ENCODE peak calls at places on chromosomes 12 and 14, in seven cellular contexts. C is spleen; F is BJ; G is CD4-positive, alpha-beta memory T cell; R is adipocyte; M is neuronal stem cell; Q is transverse colon. T is an unnamed sample. For H3K36me3, the result is how much of the 10 kb centered on the place peaks cover.

GRCh38 chr12:124636138-124636968 is 68.9 kb upstream of the NCOR2 start:
- DNase-seq in C (no peak), G (peak), R (no peak), M (no peak), F (no peak), Q (peak), T (peak)

GRCh38 chr14:92936085-92936484 is 13.1 kb downstream of the CHGA start:
- DNase-seq in R (no peak), F (no peak), Q (no peak), C (no peak), M (no peak), G (no peak), T (no peak)

GRCh38 chr12:57049890-57050289 is at the start of gene MYO1A:
- DNase-seq in R (peak), Q (peak), G (no peak), C (no peak), M (peak), F (no peak), T (no peak)

GRCh38 chr12:108846320-108846719 is 11.1 kb downstream of the SSH1 start:
- DNase-seq in Q (no peak), M (no peak), R (no peak), F (no peak), C (peak), G (no peak), T (no peak)

GRCh38 chr12:91004872-91005271 is at the start of gene EPYC:
- DNase-seq in F (no peak), G (no peak), M (no peak), Q (no peak), R (no peak), C (no peak), T (no peak)

GRCh38 chr12:96861656-96862055 is 45.4 kb upstream of the NEDD1 start:
- DNase-seq in Q (no peak), R (no peak), C (no peak), M (no peak), F (peak), G (no peak), T (no peak)

GRCh38 chr12:98419795-98420402 is 95.5 kb upstream of the TMPO start:
- DNase-seq in R (no peak), Q (no peak), C (no peak), G (no peak), F (no peak), M (no peak), T (no peak)

GRCh38 chr12:47190271-47190750 is 110.6 kb upstream of the AMIGO2 start:
- DNase-seq in C (no peak), Q (no peak), M (no peak), R (peak), F (no peak), G (no peak), T (peak)

GRCh38 chr14:85463512-85463911 is 66.4 kb upstream of the FLRT2 start:
- DNase-seq in G (no peak), F (no peak), C (no peak), Q (no peak), M (no peak), R (no peak), T (no peak)

GRCh38 chr14:105865266-105865903 is 339.0 kb downstream of the TMEM121 start:
- DNase-seq in M (no peak), Q (no peak), G (no peak), C (peak), F (no peak), R (no peak), T (no peak)

GRCh38 chr12:40996091-40996490 is 192.0 kb upstream of the PDZRN4 start:
- DNase-seq in F (no peak), C (no peak), G (no peak), M (no peak), R (no peak), Q (no peak), T (no peak)

GRCh38 chr12:19712041-19712440 is 272.7 kb downstream of the AEBP2 start:
- DNase-seq in M (no peak), Q (no peak), C (no peak), R (peak), F (peak), G (no peak), T (no peak)

GRCh38 chr12:116384629-116385485 is 107.4 kb upstream of the MED13L start:
- DNase-seq in R (no peak), F (no peak), G (no peak), Q (no peak), C (no peak), M (no peak), T (no peak)

DNA sequence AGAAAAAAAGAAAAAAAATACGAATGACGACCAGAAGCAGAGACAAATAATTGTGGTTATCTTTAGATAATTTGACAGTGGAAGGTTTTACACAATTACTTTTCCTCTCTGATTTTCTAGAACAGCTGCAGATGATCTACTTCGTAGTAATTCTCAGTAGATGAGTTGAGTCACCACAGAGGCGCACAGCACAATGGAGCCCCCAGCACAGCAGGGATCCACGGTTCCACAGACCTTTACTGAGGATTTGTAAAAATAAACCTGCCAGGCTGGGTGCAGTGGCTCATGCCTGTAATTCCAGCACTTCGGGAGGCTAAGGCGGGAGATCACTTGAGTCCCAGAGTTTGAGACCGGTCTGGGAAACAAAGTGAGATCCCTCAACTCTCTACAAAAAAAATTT is 29.3 kb downstream of the AMN start:
- DNase-seq in F (no peak), C (no peak), M (no peak), R (no peak), G (no peak), Q (no peak), T (no peak)
- H3K36me3 ChIP-seq in F (under half), C (half or more), M (under half), R (half or more), G (under half), Q (half or more), T (under half)

GRCh38 chr12:113057565-113058485 is 1.3 kb downstream of the DTX1 start:
- DNase-seq in F (no peak), M (no peak), R (no peak), G (no peak), Q (no peak), C (peak), T (no peak)
- H3K4me3 ChIP-seq in F (no peak), M (no peak), R (peak), G (peak), Q (no peak), C (peak), T (no peak)

GRCh38 chr12:118148287-118148686 is 12.4 kb downstream of the PEBP1 start:
- DNase-seq in G (no peak), F (no peak), R (no peak), C (no peak), M (no peak), Q (no peak), T (no peak)
- H3K36me3 ChIP-seq in G (under half), F (under half), R (half or more), C (half or more), M (under half), Q (under half), T (under half)

GRCh38 chr14:103158688-103159087 is 35.4 kb downstream of the TNFAIP2 start:
- DNase-seq in G (no peak), Q (no peak), R (no peak), M (no peak), C (no peak), F (no peak), T (no peak)

GRCh38 chr14:103160321-103161053 is 37.2 kb downstream of the TNFAIP2 start:
- DNase-seq in F (no peak), R (no peak), M (no peak), C (no peak), G (no peak), Q (no peak), T (no peak)

GRCh38 chr14:103164006-103164405 is 40.7 kb downstream of the TNFAIP2 start:
- DNase-seq in G (no peak), F (no peak), R (no peak), C (no peak), Q (no peak), M (no peak), T (no peak)

GRCh38 chr14:103163199-103163598 is 39.9 kb downstream of the TNFAIP2 start:
- DNase-seq in C (no peak), M (no peak), R (no peak), F (no peak), G (no peak), Q (no peak), T (no peak)

DNA sequence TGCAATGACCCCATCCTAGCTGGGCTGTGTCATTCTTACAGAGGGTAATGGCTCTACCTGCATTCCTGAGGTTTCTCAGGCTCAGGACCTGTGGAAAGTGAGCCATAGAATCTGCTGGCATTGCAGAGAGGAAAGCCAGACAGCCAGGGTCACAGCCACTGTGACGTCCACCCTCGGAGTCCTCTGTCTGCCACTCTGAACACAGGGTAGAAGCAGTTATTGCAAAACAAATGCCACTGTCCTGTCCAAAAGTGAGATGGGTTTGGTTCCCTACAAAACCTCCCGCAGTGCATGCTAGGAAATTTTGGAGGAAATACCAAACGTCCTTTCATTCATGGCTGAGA is 37.8 kb downstream of the TNFAIP2 start:
- DNase-seq in F (no peak), G (no peak), M (no peak), R (peak), C (no peak), Q (no peak), T (no peak)
- H3K4me3 ChIP-seq in F (no peak), G (no peak), M (no peak), R (no peak), C (no peak), Q (no peak), T (no peak)

GRCh38 chr14:102201776-102202175 is 62.1 kb downstream of the WDR20 start:
- DNase-seq in M (no peak), Q (no peak), R (no peak), C (no peak), F (no peak), G (no peak), T (no peak)
- H3K36me3 ChIP-seq in M (under half), Q (under half), R (under half), C (half or more), F (under half), G (under half), T (under half)

GRCh38 chr12:16347391-16348298 is at the start of gene MGST1:
- DNase-seq in F (no peak), Q (peak), C (peak), M (peak), G (no peak), R (peak), T (no peak)

GRCh38 chr12:16349132-16349463 is 1.7 kb downstream of the MGST1 start:
- DNase-seq in F (peak), M (no peak), R (peak), C (no peak), G (no peak), Q (peak), T (no peak)

GRCh38 chr12:16346931-16347330 is 514 bp upstream of the MGST1 start:
- DNase-seq in M (no peak), G (no peak), Q (peak), F (no peak), C (no peak), R (no peak), T (no peak)

GRCh38 chr12:16350682-16351081 is 3.2 kb downstream of the MGST1 start:
- DNase-seq in Q (no peak), R (peak), F (peak), M (peak), G (no peak), C (no peak), T (no peak)

DNA sequence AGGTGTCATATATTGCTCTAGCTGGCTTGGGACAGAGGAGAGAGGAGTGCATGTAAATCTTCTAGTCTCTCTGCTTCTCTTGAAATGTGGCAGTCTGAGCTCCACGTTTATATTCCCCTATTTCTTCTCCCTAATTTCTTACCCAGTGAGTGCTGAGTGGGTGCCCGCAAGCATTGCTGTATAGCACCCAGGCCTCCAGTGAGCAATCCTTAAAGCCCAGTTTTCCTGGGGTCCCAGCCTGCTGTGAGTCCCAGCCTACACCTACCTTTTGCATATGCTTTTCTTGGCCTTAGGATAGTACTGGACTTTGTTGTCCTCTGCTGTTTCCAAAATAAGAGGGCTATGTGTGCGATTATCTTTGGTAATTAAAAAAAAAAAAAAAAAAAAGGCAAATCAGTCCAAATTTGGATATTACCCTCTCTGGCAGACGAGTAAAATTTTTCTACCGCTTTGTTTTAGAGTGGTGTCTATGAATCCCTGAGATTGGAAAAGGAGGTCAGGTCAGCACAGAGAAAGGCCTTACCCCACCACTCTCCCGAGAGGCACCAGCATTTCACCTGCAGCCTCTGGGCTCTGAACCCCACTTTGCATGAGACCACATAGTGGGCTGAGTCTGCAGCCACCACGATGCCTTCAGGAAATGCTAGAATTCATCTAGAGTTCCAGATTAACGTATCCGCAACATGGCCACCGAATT is 1.1 kb downstream of the MGST1 start:
- DNase-seq in F (no peak), R (no peak), G (no peak), C (no peak), M (no peak), Q (no peak), T (no peak)
- H3K4me3 ChIP-seq in F (peak), R (peak), G (no peak), C (no peak), M (peak), Q (peak), T (peak)

GRCh38 chr12:6567824-6568617 is at the start of gene NOP2:
- DNase-seq in G (peak), F (peak), M (peak), Q (peak), C (peak), R (peak), T (no peak)

GRCh38 chr12:6569786-6570185 is 1.7 kb upstream of the NOP2 start:
- DNase-seq in Q (no peak), F (no peak), G (no peak), R (no peak), M (no peak), C (no peak), T (no peak)

GRCh38 chr12:6570264-6570887 is 2.3 kb upstream of the NOP2 start:
- DNase-seq in G (peak), C (peak), F (no peak), R (peak), M (no peak), Q (peak), T (no peak)

GRCh38 chr12:6567112-6567680 is 895 bp downstream of the NOP2 start:
- DNase-seq in Q (no peak), G (no peak), M (no peak), F (no peak), R (peak), C (peak), T (no peak)

DNA sequence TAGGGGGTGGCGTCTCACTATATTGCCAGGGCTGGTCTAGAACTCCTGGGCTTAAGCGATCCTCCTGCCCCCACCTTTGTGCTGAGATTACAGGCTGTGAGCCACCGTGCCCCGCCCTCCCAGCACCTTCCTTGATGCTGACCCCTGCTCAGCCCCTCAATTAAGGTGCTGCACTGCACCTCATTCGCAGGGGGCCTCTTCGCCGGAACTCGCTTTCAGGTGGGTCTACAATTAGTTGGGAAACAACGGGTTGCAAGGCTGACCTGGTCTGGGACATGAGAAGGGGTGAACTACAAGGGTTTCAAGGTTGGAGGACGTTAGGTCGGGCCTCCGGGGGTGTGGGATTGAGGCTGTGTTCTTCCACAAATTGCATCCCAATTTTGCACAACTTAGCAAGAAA is 1.2 kb upstream of the NOP2 start:
- DNase-seq in R (no peak), G (no peak), F (no peak), M (no peak), C (no peak), Q (no peak), T (no peak)
- H3K36me3 ChIP-seq in R (half or more), G (under half), F (under half), M (under half), C (half or more), Q (half or more), T (under half)

GRCh38 chr12:132886529-132887477 is 602 bp downstream of the CHFR start:
- DNase-seq in G (no peak), M (no peak), C (no peak), F (no peak), R (peak), Q (peak), T (no peak)
- H3K4me3 ChIP-seq in G (peak), M (peak), C (peak), F (peak), R (peak), Q (peak), T (peak)

T was measured in keratinocyte.